ENCODE peak calls at places on chromosomes 5 and 9, in five cellular contexts. One of them, this sample, is unnamed.
A peak's percentile ranks its signal among the peaks of the same experiment; 100 is the strongest.

GRCh38 chr5:159655757-159656409 is 260.4 kb upstream of the ADRA1B start:
- DNase-seq in GDM1: no peak
- DNase-seq in stimulated activated CD4-positive, alpha-beta T cell treated with anti-CD3 and anti-CD28 coated beads, Interleukin-2, amount 100 ng/mL, for 48 hours: no peak
- DNase-seq in hypothalamus: no peak
- DNase-seq in stomach: no peak
- DNase-seq in this sample: no peak

GRCh38 chr5:179385892-179386291 is 40.6 kb upstream of the ADAMTS2 start:
- DNase-seq in GDM1: no peak
- DNase-seq in stimulated activated CD4-positive, alpha-beta T cell treated with anti-CD3 and anti-CD28 coated beads, Interleukin-2, amount 100 ng/mL, for 48 hours: no peak
- DNase-seq in hypothalamus: no peak
- DNase-seq in stomach: no peak
- DNase-seq in this sample: no peak

GRCh38 chr5:126628102-126628501 is 27.4 kb downstream of the PHAX start:
- DNase-seq in GDM1: no peak
- DNase-seq in stimulated activated CD4-positive, alpha-beta T cell treated with anti-CD3 and anti-CD28 coated beads, Interleukin-2, amount 100 ng/mL, for 48 hours: no peak
- DNase-seq in hypothalamus: no peak
- DNase-seq in stomach: no peak
- DNase-seq in this sample: no peak

GRCh38 chr5:140573683-140574082 is 9.1 kb downstream of the SLC35A4 start:
- DNase-seq in GDM1: no peak
- DNase-seq in stimulated activated CD4-positive, alpha-beta T cell treated with anti-CD3 and anti-CD28 coated beads, Interleukin-2, amount 100 ng/mL, for 48 hours: no peak
- DNase-seq in hypothalamus: no peak
- DNase-seq in stomach: no peak
- DNase-seq in this sample: no peak

GRCh38 chr9:12853021-12853420 is 78.2 kb downstream of the LURAP1L start:
- DNase-seq in GDM1: no peak
- DNase-seq in stimulated activated CD4-positive, alpha-beta T cell treated with anti-CD3 and anti-CD28 coated beads, Interleukin-2, amount 100 ng/mL, for 48 hours: no peak
- DNase-seq in hypothalamus: no peak
- DNase-seq in stomach: no peak
- DNase-seq in this sample: no peak

GRCh38 chr9:129558551-129559505 is 62.1 kb downstream of the C9orf50 start:
- DNase-seq in GDM1: no peak
- DNase-seq in stimulated activated CD4-positive, alpha-beta T cell treated with anti-CD3 and anti-CD28 coated beads, Interleukin-2, amount 100 ng/mL, for 48 hours: no peak
- DNase-seq in hypothalamus: no peak
- DNase-seq in stomach: peak; percentile 61
- DNase-seq in this sample: no peak

GRCh38 chr5:61270510-61271165 is 61.4 kb upstream of the ZSWIM6 start:
- DNase-seq in GDM1: no peak
- DNase-seq in stimulated activated CD4-positive, alpha-beta T cell treated with anti-CD3 and anti-CD28 coated beads, Interleukin-2, amount 100 ng/mL, for 48 hours: no peak
- DNase-seq in hypothalamus: no peak
- DNase-seq in stomach: no peak
- DNase-seq in this sample: no peak

GRCh38 chr9:91302831-91303230 is 58.9 kb downstream of the AUH start:
- DNase-seq in GDM1: no peak
- DNase-seq in stimulated activated CD4-positive, alpha-beta T cell treated with anti-CD3 and anti-CD28 coated beads, Interleukin-2, amount 100 ng/mL, for 48 hours: no peak
- DNase-seq in hypothalamus: no peak
- DNase-seq in stomach: no peak
- DNase-seq in this sample: no peak

GRCh38 chr9:69822091-69822750 is 1.6 kb downstream of the CFAP95 start:
- DNase-seq in GDM1: no peak
- DNase-seq in stimulated activated CD4-positive, alpha-beta T cell treated with anti-CD3 and anti-CD28 coated beads, Interleukin-2, amount 100 ng/mL, for 48 hours: no peak
- DNase-seq in hypothalamus: no peak
- DNase-seq in stomach: no peak
- DNase-seq in this sample: no peak

GRCh38 chr5:143601917-143602333 is 198.4 kb upstream of the NR3C1 start:
- DNase-seq in GDM1: no peak
- DNase-seq in stimulated activated CD4-positive, alpha-beta T cell treated with anti-CD3 and anti-CD28 coated beads, Interleukin-2, amount 100 ng/mL, for 48 hours: no peak
- DNase-seq in hypothalamus: no peak
- DNase-seq in stomach: no peak
- DNase-seq in this sample: no peak

GRCh38 chr5:90830058-90830457 is 271.5 kb downstream of the ADGRV1 start:
- DNase-seq in GDM1: no peak
- DNase-seq in stimulated activated CD4-positive, alpha-beta T cell treated with anti-CD3 and anti-CD28 coated beads, Interleukin-2, amount 100 ng/mL, for 48 hours: no peak
- DNase-seq in hypothalamus: no peak
- DNase-seq in stomach: no peak
- DNase-seq in this sample: no peak

GRCh38 chr9:96175001-96175400 is 127.0 kb downstream of the HSD17B3 start:
- DNase-seq in GDM1: no peak
- DNase-seq in stimulated activated CD4-positive, alpha-beta T cell treated with anti-CD3 and anti-CD28 coated beads, Interleukin-2, amount 100 ng/mL, for 48 hours: no peak
- DNase-seq in hypothalamus: no peak
- DNase-seq in stomach: no peak
- DNase-seq in this sample: no peak

GRCh38 chr9:107174441-107174840 is 108.6 kb upstream of the RAD23B start:
- DNase-seq in GDM1: no peak
- DNase-seq in stimulated activated CD4-positive, alpha-beta T cell treated with anti-CD3 and anti-CD28 coated beads, Interleukin-2, amount 100 ng/mL, for 48 hours: no peak
- DNase-seq in hypothalamus: no peak
- DNase-seq in stomach: no peak
- DNase-seq in this sample: no peak

GRCh38 chr9:96483197-96483596 is 33.2 kb downstream of the HABP4 start:
- DNase-seq in GDM1: no peak
- DNase-seq in stimulated activated CD4-positive, alpha-beta T cell treated with anti-CD3 and anti-CD28 coated beads, Interleukin-2, amount 100 ng/mL, for 48 hours: no peak
- DNase-seq in hypothalamus: no peak
- DNase-seq in stomach: no peak
- DNase-seq in this sample: no peak

GRCh38 chr9:110995511-110996340 is 42.5 kb downstream of the LPAR1 start:
- DNase-seq in GDM1: no peak
- DNase-seq in stimulated activated CD4-positive, alpha-beta T cell treated with anti-CD3 and anti-CD28 coated beads, Interleukin-2, amount 100 ng/mL, for 48 hours: no peak
- DNase-seq in hypothalamus: no peak
- DNase-seq in stomach: no peak
- DNase-seq in this sample: no peak

GRCh38 chr5:133977858-133978257 is 9.4 kb upstream of the C5orf15 start:
- DNase-seq in GDM1: no peak
- DNase-seq in stimulated activated CD4-positive, alpha-beta T cell treated with anti-CD3 and anti-CD28 coated beads, Interleukin-2, amount 100 ng/mL, for 48 hours: no peak
- DNase-seq in hypothalamus: no peak
- DNase-seq in stomach: no peak
- DNase-seq in this sample: no peak

GRCh38 chr9:128072144-128073021 is 4.4 kb downstream of the SLC25A25 start:
- DNase-seq in GDM1: no peak
- DNase-seq in stimulated activated CD4-positive, alpha-beta T cell treated with anti-CD3 and anti-CD28 coated beads, Interleukin-2, amount 100 ng/mL, for 48 hours: peak; percentile 42
- DNase-seq in hypothalamus: no peak
- DNase-seq in stomach: peak; percentile 76
- DNase-seq in this sample: peak; percentile 72

GRCh38 chr5:148374693-148375360 is 8.9 kb upstream of the FBXO38 start:
- DNase-seq in GDM1: peak; percentile 16
- DNase-seq in stimulated activated CD4-positive, alpha-beta T cell treated with anti-CD3 and anti-CD28 coated beads, Interleukin-2, amount 100 ng/mL, for 48 hours: no peak
- DNase-seq in hypothalamus: no peak
- DNase-seq in stomach: peak; percentile 42
- DNase-seq in this sample: no peak

GRCh38 chr9:3525088-3525835 is 539 bp downstream of the RFX3 start:
- DNase-seq in GDM1: no peak
- DNase-seq in stimulated activated CD4-positive, alpha-beta T cell treated with anti-CD3 and anti-CD28 coated beads, Interleukin-2, amount 100 ng/mL, for 48 hours: no peak
- DNase-seq in hypothalamus: no peak
- DNase-seq in stomach: no peak
- DNase-seq in this sample: peak; percentile 35

GRCh38 chr5:123809594-123810172 is 297.7 kb downstream of the CSNK1G3 start:
- DNase-seq in GDM1: no peak
- DNase-seq in stimulated activated CD4-positive, alpha-beta T cell treated with anti-CD3 and anti-CD28 coated beads, Interleukin-2, amount 100 ng/mL, for 48 hours: no peak
- DNase-seq in hypothalamus: no peak
- DNase-seq in stomach: no peak
- DNase-seq in this sample: no peak

GRCh38 chr5:1059884-1060263 is 51.3 kb downstream of the NKD2 start:
- DNase-seq in GDM1: no peak
- DNase-seq in stimulated activated CD4-positive, alpha-beta T cell treated with anti-CD3 and anti-CD28 coated beads, Interleukin-2, amount 100 ng/mL, for 48 hours: no peak
- DNase-seq in hypothalamus: no peak
- DNase-seq in stomach: no peak
- DNase-seq in this sample: no peak

GRCh38 chr9:11016081-11016480 is 403.3 kb upstream of the PTPRD start:
- DNase-seq in GDM1: no peak
- DNase-seq in stimulated activated CD4-positive, alpha-beta T cell treated with anti-CD3 and anti-CD28 coated beads, Interleukin-2, amount 100 ng/mL, for 48 hours: no peak
- DNase-seq in hypothalamus: no peak
- DNase-seq in stomach: no peak
- DNase-seq in this sample: no peak

GRCh38 chr9:6869081-6869948 is 111.5 kb downstream of the KDM4C start:
- DNase-seq in GDM1: no peak
- DNase-seq in stimulated activated CD4-positive, alpha-beta T cell treated with anti-CD3 and anti-CD28 coated beads, Interleukin-2, amount 100 ng/mL, for 48 hours: no peak
- DNase-seq in hypothalamus: no peak
- DNase-seq in stomach: no peak
- DNase-seq in this sample: no peak

GRCh38 chr5:177194278-177194677 is 60.7 kb downstream of the NSD1 start:
- DNase-seq in GDM1: no peak
- DNase-seq in stimulated activated CD4-positive, alpha-beta T cell treated with anti-CD3 and anti-CD28 coated beads, Interleukin-2, amount 100 ng/mL, for 48 hours: no peak
- DNase-seq in hypothalamus: no peak
- DNase-seq in stomach: no peak
- DNase-seq in this sample: no peak

GRCh38 chr5:68544656-68545565 is 329.4 kb downstream of the PIK3R1 start:
- DNase-seq in GDM1: no peak
- DNase-seq in stimulated activated CD4-positive, alpha-beta T cell treated with anti-CD3 and anti-CD28 coated beads, Interleukin-2, amount 100 ng/mL, for 48 hours: no peak
- DNase-seq in hypothalamus: no peak
- DNase-seq in stomach: no peak
- DNase-seq in this sample: no peak

GRCh38 chr5:169893586-169893985 is 86.7 kb downstream of the INSYN2B start:
- DNase-seq in GDM1: no peak
- DNase-seq in stimulated activated CD4-positive, alpha-beta T cell treated with anti-CD3 and anti-CD28 coated beads, Interleukin-2, amount 100 ng/mL, for 48 hours: no peak
- DNase-seq in hypothalamus: no peak
- DNase-seq in stomach: no peak
- DNase-seq in this sample: no peak

GRCh38 chr5:208449-209114 is 9.4 kb downstream of the CCDC127 start:
- DNase-seq in GDM1: no peak
- DNase-seq in stimulated activated CD4-positive, alpha-beta T cell treated with anti-CD3 and anti-CD28 coated beads, Interleukin-2, amount 100 ng/mL, for 48 hours: no peak
- DNase-seq in hypothalamus: no peak
- DNase-seq in stomach: no peak
- DNase-seq in this sample: no peak

GRCh38 chr9:109272745-109273144 is 48.1 kb downstream of the EPB41L4B start:
- DNase-seq in GDM1: no peak
- DNase-seq in stimulated activated CD4-positive, alpha-beta T cell treated with anti-CD3 and anti-CD28 coated beads, Interleukin-2, amount 100 ng/mL, for 48 hours: no peak
- DNase-seq in hypothalamus: no peak
- DNase-seq in stomach: no peak
- DNase-seq in this sample: no peak

GRCh38 chr5:149603210-149603609 is 21.9 kb downstream of the ARHGEF37 start:
- DNase-seq in GDM1: no peak
- DNase-seq in stimulated activated CD4-positive, alpha-beta T cell treated with anti-CD3 and anti-CD28 coated beads, Interleukin-2, amount 100 ng/mL, for 48 hours: no peak
- DNase-seq in hypothalamus: no peak
- DNase-seq in stomach: peak; percentile 45
- DNase-seq in this sample: no peak

GRCh38 chr9:108639736-108640135 is 216.1 kb downstream of the ACTL7B start:
- DNase-seq in GDM1: no peak
- DNase-seq in stimulated activated CD4-positive, alpha-beta T cell treated with anti-CD3 and anti-CD28 coated beads, Interleukin-2, amount 100 ng/mL, for 48 hours: no peak
- DNase-seq in hypothalamus: no peak
- DNase-seq in stomach: no peak
- DNase-seq in this sample: no peak

GRCh38 chr9:136609838-136610311 is 52.8 kb upstream of the EGFL7 start:
- DNase-seq in GDM1: no peak
- DNase-seq in stimulated activated CD4-positive, alpha-beta T cell treated with anti-CD3 and anti-CD28 coated beads, Interleukin-2, amount 100 ng/mL, for 48 hours: no peak
- DNase-seq in hypothalamus: no peak
- DNase-seq in stomach: no peak
- DNase-seq in this sample: no peak

GRCh38 chr5:172405226-172405625 is 49.1 kb downstream of the SH3PXD2B start:
- DNase-seq in GDM1: no peak
- DNase-seq in stimulated activated CD4-positive, alpha-beta T cell treated with anti-CD3 and anti-CD28 coated beads, Interleukin-2, amount 100 ng/mL, for 48 hours: no peak
- DNase-seq in hypothalamus: no peak
- DNase-seq in stomach: no peak
- DNase-seq in this sample: no peak

GRCh38 chr5:179307006-179307800 is 38.1 kb downstream of the ADAMTS2 start:
- DNase-seq in GDM1: no peak
- DNase-seq in stimulated activated CD4-positive, alpha-beta T cell treated with anti-CD3 and anti-CD28 coated beads, Interleukin-2, amount 100 ng/mL, for 48 hours: no peak
- DNase-seq in hypothalamus: no peak
- DNase-seq in stomach: no peak
- DNase-seq in this sample: no peak

GRCh38 chr5:59485104-59485503 is 408.4 kb downstream of the PDE4D start:
- DNase-seq in GDM1: no peak
- DNase-seq in stimulated activated CD4-positive, alpha-beta T cell treated with anti-CD3 and anti-CD28 coated beads, Interleukin-2, amount 100 ng/mL, for 48 hours: no peak
- DNase-seq in hypothalamus: no peak
- DNase-seq in stomach: no peak
- DNase-seq in this sample: no peak

GRCh38 chr5:81590498-81591384 is 160.2 kb downstream of the SSBP2 start:
- DNase-seq in GDM1: no peak
- DNase-seq in stimulated activated CD4-positive, alpha-beta T cell treated with anti-CD3 and anti-CD28 coated beads, Interleukin-2, amount 100 ng/mL, for 48 hours: no peak
- DNase-seq in hypothalamus: no peak
- DNase-seq in stomach: no peak
- DNase-seq in this sample: no peak

GRCh38 chr9:97628668-97629067 is 4.5 kb downstream of the TSTD2 start:
- DNase-seq in GDM1: no peak
- DNase-seq in stimulated activated CD4-positive, alpha-beta T cell treated with anti-CD3 and anti-CD28 coated beads, Interleukin-2, amount 100 ng/mL, for 48 hours: no peak
- DNase-seq in hypothalamus: no peak
- DNase-seq in stomach: no peak
- DNase-seq in this sample: no peak

GRCh38 chr9:116695441-116695840 is 8.3 kb downstream of the TRIM32 start:
- DNase-seq in GDM1: no peak
- DNase-seq in stimulated activated CD4-positive, alpha-beta T cell treated with anti-CD3 and anti-CD28 coated beads, Interleukin-2, amount 100 ng/mL, for 48 hours: no peak
- DNase-seq in hypothalamus: no peak
- DNase-seq in stomach: no peak
- DNase-seq in this sample: no peak

GRCh38 chr9:38443181-38443580 is 18.9 kb upstream of the IGFBPL1 start:
- DNase-seq in GDM1: no peak
- DNase-seq in stimulated activated CD4-positive, alpha-beta T cell treated with anti-CD3 and anti-CD28 coated beads, Interleukin-2, amount 100 ng/mL, for 48 hours: no peak
- DNase-seq in hypothalamus: no peak
- DNase-seq in stomach: peak; percentile 47
- DNase-seq in this sample: no peak

This sample was measured in stimulated activated effector memory CD8-positive, alpha-beta T cell treated with anti-CD3 and anti-CD28 coated beads, Interleukin-12 subunit alpha, Interleukin-12 subunit beta, amount 100 ng/mL, for 72 hours.